ENCODE peak calls at places on chromosomes 3 and 15, in six cellular contexts. Q, G, Z, S, P and W are unnamed samples.

GRCh38 chr3:193744048-193744821 is 151.2 kb downstream of the OPA1 start:
- DNase-seq in G (peak), P (no peak), Q (no peak), Z (peak), S (no peak), W (no peak)

GRCh38 chr3:56813656-56813965 is 11.9 kb upstream of the ARHGEF3 start:
- DNase-seq in Z (no peak), S (no peak), G (no peak), Q (no peak), P (no peak), W (no peak)

GRCh38 chr15:89898628-89899302 is 5.0 kb upstream of the AP3S2 start:
- DNase-seq in S (no peak), Z (peak), G (peak), P (peak), Q (no peak), W (no peak)

GRCh38 chr3:72888546-72889309 is 882 bp downstream of the GXYLT2 start:
- DNase-seq in P (peak), Q (no peak), G (peak), S (no peak), Z (no peak), W (no peak)

GRCh38 chr3:13494463-13495350 is 14.6 kb downstream of the HDAC11 start:
- DNase-seq in P (peak), S (no peak), Q (no peak), Z (no peak), G (peak), W (no peak)

GRCh38 chr3:102092617-102093466 is 243.5 kb downstream of the NFKBIZ start:
- DNase-seq in G (no peak), Q (no peak), S (no peak), Z (no peak), P (no peak), W (no peak)

GRCh38 chr15:43370310-43370974 is 401 bp downstream of the ZSCAN29 start:
- DNase-seq in Q (no peak), S (peak), Z (no peak), P (peak), G (peak), W (no peak)

GRCh38 chr15:95326689-95327525 is 1003.6 kb upstream of the NR2F2 start:
- DNase-seq in S (no peak), G (peak), Q (no peak), P (no peak), Z (no peak), W (no peak)

GRCh38 chr3:27449530-27450150 is 34.5 kb downstream of the SLC4A7 start:
- DNase-seq in Z (no peak), Q (no peak), G (no peak), S (no peak), P (no peak), W (no peak)

GRCh38 chr3:38610934-38611333 is 38.6 kb downstream of the SCN5A start:
- DNase-seq in Q (no peak), S (peak), P (no peak), G (no peak), Z (no peak), W (no peak)

GRCh38 chr3:41441139-41441538 is 241.8 kb downstream of the CTNNB1 start:
- DNase-seq in S (no peak), P (no peak), Z (no peak), Q (no peak), G (no peak), W (no peak)

GRCh38 chr3:139353920-139354556 is 10.2 kb downstream of the MRPS22 start:
- DNase-seq in G (peak), S (no peak), Z (no peak), Q (peak), P (peak), W (peak)

GRCh38 chr15:90878660-90879059 is 5.6 kb upstream of the FES start:
- DNase-seq in P (no peak), S (no peak), Z (peak), G (no peak), Q (no peak), W (no peak)

GRCh38 chr15:70062321-70062956 is 35.3 kb downstream of the TLE3 start:
- DNase-seq in G (no peak), Q (peak), P (no peak), Z (peak), S (peak), W (peak)

GRCh38 chr3:146843476-146843875 is 238.3 kb upstream of the PLSCR5 start:
- DNase-seq in P (no peak), Z (no peak), G (no peak), S (no peak), Q (no peak), W (no peak)

GRCh38 chr15:78077860-78078187 is 313 bp upstream of the TBC1D2B start:
- DNase-seq in G (no peak), Z (no peak), S (no peak), Q (no peak), P (no peak), W (no peak)

GRCh38 chr3:10291641-10292040 is 1.1 kb downstream of the GHRL start:
- DNase-seq in Z (no peak), P (no peak), S (no peak), Q (no peak), G (no peak), W (no peak)

GRCh38 chr3:142910280-142910679 is 21.4 kb upstream of the PCOLCE2 start:
- DNase-seq in Z (no peak), G (no peak), P (no peak), Q (no peak), S (no peak), W (no peak)

GRCh38 chr3:65030847-65031463 is 343.2 kb upstream of the ADAMTS9 start:
- DNase-seq in Z (no peak), P (no peak), S (no peak), Q (no peak), G (no peak), W (peak)

GRCh38 chr3:65029130-65029529 is 341.3 kb upstream of the ADAMTS9 start:
- DNase-seq in G (no peak), P (peak), S (no peak), Z (no peak), Q (no peak), W (no peak)

GRCh38 chr3:65027335-65027734 is 339.5 kb upstream of the ADAMTS9 start:
- DNase-seq in G (peak), Z (no peak), Q (no peak), S (no peak), P (no peak), W (no peak)

GRCh38 chr3:65028024-65028423 is 340.2 kb upstream of the ADAMTS9 start:
- DNase-seq in P (no peak), G (peak), S (no peak), Q (no peak), Z (no peak), W (no peak)

DNA sequence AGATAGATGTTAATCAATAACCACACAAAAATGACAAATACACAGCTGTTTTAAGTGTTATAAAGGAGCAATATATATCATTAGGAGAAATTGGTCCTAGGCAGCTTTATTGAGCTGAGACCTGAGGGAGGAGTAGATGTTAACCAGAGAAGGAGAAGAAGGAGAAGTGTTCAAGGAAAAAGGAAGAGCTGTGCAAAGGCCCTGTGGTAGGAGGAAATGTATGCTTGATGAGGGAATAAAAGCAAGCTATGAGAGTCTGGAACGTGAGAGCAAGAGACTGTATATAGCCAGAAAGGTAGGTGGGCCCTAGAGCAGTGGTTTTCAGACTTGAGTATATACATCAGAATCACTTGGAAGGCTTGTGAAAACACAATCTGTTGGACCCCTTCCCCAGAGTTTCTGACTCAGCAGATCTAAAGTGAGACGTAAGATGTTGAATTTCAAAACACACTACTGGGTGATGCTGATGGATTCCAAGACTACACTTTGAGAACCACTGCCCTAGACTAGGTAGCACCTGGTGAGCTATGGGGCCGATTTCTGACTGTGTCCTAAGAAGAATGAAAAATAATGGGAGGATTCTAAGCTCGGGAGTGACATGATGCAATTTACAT is 342.3 kb upstream of the ADAMTS9 start:
- DNase-seq in Z (no peak), P (no peak), S (no peak), G (no peak), Q (no peak), W (no peak)
- H3K4me3 ChIP-seq in Z (no peak), P (no peak), S (no peak), G (no peak), Q (no peak), W (no peak)

DNA sequence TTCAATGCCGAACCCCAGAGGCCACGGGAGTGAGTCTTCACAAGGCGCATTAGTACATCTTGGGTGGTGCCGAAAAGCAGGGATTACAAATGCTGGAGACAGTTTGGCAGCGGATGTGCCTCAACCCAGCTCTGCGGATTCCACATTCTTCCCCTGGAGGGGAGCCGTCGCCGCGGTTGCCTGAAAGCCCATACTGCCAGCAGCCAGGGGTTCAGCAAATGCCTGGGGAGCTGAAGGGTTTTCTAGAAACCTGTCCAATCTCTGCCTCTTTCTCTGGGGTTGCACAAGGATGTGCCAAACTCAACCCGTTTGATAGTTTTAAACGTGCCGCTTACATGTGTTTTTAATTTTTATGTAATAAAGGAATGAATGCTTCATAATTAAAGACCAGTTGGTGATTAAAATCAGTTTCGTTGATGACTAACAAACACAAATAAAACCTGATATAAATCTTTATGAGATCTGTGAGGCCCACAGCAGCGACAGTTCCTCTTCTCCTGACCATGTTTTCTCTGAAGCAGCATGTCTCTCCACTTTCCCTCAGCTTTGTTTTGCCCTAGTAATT is 74.6 kb upstream of the LEKR1 start:
- DNase-seq in Z (no peak), S (peak), P (no peak), Q (peak), G (peak), W (peak)
- TF ChIP-seq CTCF in Z (no peak), S (no peak), P (no peak), Q (peak), G (no peak), W (no peak)

GRCh38 chr3:32236377-32236776 is 2.1 kb upstream of the CMTM8 start:
- DNase-seq in S (no peak), Q (no peak), P (no peak), Z (no peak), G (no peak), W (no peak)

GRCh38 chr3:32238816-32239637 is 547 bp downstream of the CMTM8 start:
- DNase-seq in P (peak), G (peak), Z (peak), S (no peak), Q (no peak), W (no peak)

GRCh38 chr3:32238027-32238815 is at the start of gene CMTM8:
- DNase-seq in P (peak), Z (peak), G (peak), S (peak), Q (no peak), W (no peak)

GRCh38 chr3:32239638-32240550 is 1.4 kb downstream of the CMTM8 start:
- DNase-seq in P (peak), S (no peak), Z (peak), G (peak), Q (no peak), W (no peak)

GRCh38 chr3:32237670-32238026 is 832 bp upstream of the CMTM8 start:
- DNase-seq in S (no peak), G (peak), P (no peak), Z (no peak), Q (no peak), W (no peak)
- H3K4me3 ChIP-seq in S (peak), G (peak), P (no peak), Z (peak), Q (no peak), W (no peak)

GRCh38 chr3:53765753-53766152 is 80.5 kb downstream of the CHDH start:
- DNase-seq in Z (no peak), Q (no peak), G (no peak), S (no peak), P (no peak), W (no peak)

GRCh38 chr3:53763353-53763752 is 82.9 kb downstream of the CHDH start:
- DNase-seq in G (no peak), Q (no peak), S (no peak), Z (no peak), P (no peak), W (no peak)

GRCh38 chr3:53764376-53764775 is 81.8 kb downstream of the CHDH start:
- DNase-seq in S (peak), P (no peak), Z (peak), G (no peak), Q (no peak), W (no peak)

GRCh38 chr3:53768478-53769459 is 77.5 kb downstream of the CHDH start:
- DNase-seq in Q (no peak), S (no peak), P (no peak), G (no peak), Z (no peak), W (no peak)

GRCh38 chr3:53766706-53767105 is 79.5 kb downstream of the CHDH start:
- DNase-seq in Z (no peak), S (no peak), P (no peak), Q (no peak), G (peak), W (no peak)
- TF ChIP-seq CTCF in Z (no peak), S (no peak), P (no peak), Q (peak), G (no peak), W (no peak)